ENCODE peak calls at places on chromosomes 7 and 10, in nine cellular contexts. One of them, this sample, is unnamed.
A peak's percentile ranks its signal among the peaks of the same experiment; 100 is the strongest.

GRCh38 chr7:151809156-151809863 is 67.6 kb downstream of the PRKAG2 start:
- DNase-seq in ovary: no peak
- DNase-seq in heart left ventricle: no peak
- DNase-seq in tibial nerve: no peak
- DNase-seq in IMR-90: no peak
- DNase-seq in transverse colon: no peak
- DNase-seq in esophagus squamous epithelium: no peak
- DNase-seq in A549: no peak
- DNase-seq in GM12878: no peak
- DNase-seq in this sample: no peak

GRCh38 chr7:158078161-158078910 is 509.3 kb downstream of the PTPRN2 start:
- DNase-seq in ovary: no peak
- DNase-seq in heart left ventricle: no peak
- DNase-seq in tibial nerve: no peak
- DNase-seq in IMR-90: no peak
- DNase-seq in transverse colon: no peak
- DNase-seq in esophagus squamous epithelium: no peak
- DNase-seq in A549: no peak
- DNase-seq in GM12878: no peak
- DNase-seq in this sample: no peak

GRCh38 chr7:39130740-39131538 is 153.2 kb downstream of the POU6F2 start:
- DNase-seq in ovary: no peak
- DNase-seq in heart left ventricle: no peak
- DNase-seq in tibial nerve: no peak
- DNase-seq in IMR-90: no peak
- DNase-seq in transverse colon: no peak
- DNase-seq in esophagus squamous epithelium: no peak
- DNase-seq in A549: no peak
- DNase-seq in GM12878: no peak
- DNase-seq in this sample: no peak

GRCh38 chr10:21195149-21195731 is 298.1 kb upstream of the NEBL start:
- DNase-seq in ovary: no peak
- DNase-seq in heart left ventricle: no peak
- DNase-seq in tibial nerve: no peak
- DNase-seq in IMR-90: no peak
- DNase-seq in transverse colon: peak; percentile 15
- DNase-seq in esophagus squamous epithelium: no peak
- DNase-seq in A549: peak; percentile 24
- DNase-seq in GM12878: no peak
- DNase-seq in this sample: no peak

GRCh38 chr10:59234814-59235429 is 58.5 kb downstream of the PHYHIPL start:
- DNase-seq in ovary: no peak
- DNase-seq in heart left ventricle: no peak
- DNase-seq in tibial nerve: peak; percentile 37
- DNase-seq in IMR-90: peak; percentile 58
- DNase-seq in transverse colon: peak; percentile 11
- DNase-seq in esophagus squamous epithelium: no peak
- DNase-seq in A549: peak; percentile 44
- DNase-seq in GM12878: no peak
- DNase-seq in this sample: no peak

GRCh38 chr10:78053201-78053868 is 19.7 kb downstream of the RPS24 start:
- DNase-seq in ovary: no peak
- DNase-seq in heart left ventricle: no peak
- DNase-seq in tibial nerve: no peak
- DNase-seq in IMR-90: peak; percentile 89
- DNase-seq in transverse colon: no peak
- DNase-seq in esophagus squamous epithelium: no peak
- DNase-seq in A549: no peak
- DNase-seq in GM12878: no peak
- DNase-seq in this sample: no peak

GRCh38 chr10:13201132-13201531 is 33.0 kb downstream of the UCMA start:
- DNase-seq in ovary: no peak
- DNase-seq in heart left ventricle: no peak
- DNase-seq in tibial nerve: no peak
- DNase-seq in IMR-90: peak; percentile 75
- DNase-seq in transverse colon: no peak
- DNase-seq in esophagus squamous epithelium: no peak
- DNase-seq in A549: no peak
- DNase-seq in GM12878: no peak
- DNase-seq in this sample: no peak

GRCh38 chr7:92588561-92588960 is 1.6 kb downstream of the FAM133B start:
- DNase-seq in ovary: no peak
- DNase-seq in heart left ventricle: no peak
- DNase-seq in tibial nerve: no peak
- DNase-seq in IMR-90: no peak
- DNase-seq in transverse colon: no peak
- DNase-seq in esophagus squamous epithelium: no peak
- DNase-seq in A549: peak; percentile 26
- DNase-seq in GM12878: no peak
- DNase-seq in this sample: no peak

GRCh38 chr7:79921976-79922375 is 212.7 kb upstream of the GNAI1 start:
- DNase-seq in ovary: no peak
- DNase-seq in heart left ventricle: no peak
- DNase-seq in tibial nerve: no peak
- DNase-seq in IMR-90: no peak
- DNase-seq in transverse colon: no peak
- DNase-seq in esophagus squamous epithelium: no peak
- DNase-seq in A549: no peak
- DNase-seq in GM12878: no peak
- DNase-seq in this sample: no peak

GRCh38 chr7:68663392-68663791 is 934.9 kb upstream of the AUTS2 start:
- DNase-seq in ovary: no peak
- DNase-seq in heart left ventricle: no peak
- DNase-seq in tibial nerve: no peak
- DNase-seq in IMR-90: no peak
- DNase-seq in transverse colon: no peak
- DNase-seq in esophagus squamous epithelium: no peak
- DNase-seq in A549: no peak
- DNase-seq in GM12878: no peak
- DNase-seq in this sample: no peak

GRCh38 chr10:50610364-50610763 is 13.4 kb downstream of the SGMS1 start:
- DNase-seq in ovary: peak; percentile 55
- DNase-seq in heart left ventricle: peak; percentile 78
- DNase-seq in tibial nerve: no peak
- DNase-seq in IMR-90: no peak
- DNase-seq in transverse colon: no peak
- DNase-seq in esophagus squamous epithelium: no peak
- DNase-seq in A549: no peak
- DNase-seq in GM12878: no peak
- DNase-seq in this sample: peak; percentile 51

GRCh38 chr10:71302874-71303568 is 16.0 kb upstream of the SLC29A3 start:
- DNase-seq in ovary: no peak
- DNase-seq in heart left ventricle: no peak
- DNase-seq in tibial nerve: peak; percentile 33
- DNase-seq in IMR-90: peak; percentile 61
- DNase-seq in transverse colon: no peak
- DNase-seq in esophagus squamous epithelium: no peak
- DNase-seq in A549: peak; percentile 73
- DNase-seq in GM12878: no peak
- DNase-seq in this sample: no peak

GRCh38 chr10:18984531-18984930 is 64.1 kb upstream of the MALRD1 start:
- DNase-seq in ovary: no peak
- DNase-seq in heart left ventricle: no peak
- DNase-seq in tibial nerve: no peak
- DNase-seq in IMR-90: peak; percentile 27
- DNase-seq in transverse colon: no peak
- DNase-seq in esophagus squamous epithelium: no peak
- DNase-seq in A549: no peak
- DNase-seq in GM12878: no peak
- DNase-seq in this sample: no peak

GRCh38 chr7:118214051-118214832 is 10.3 kb upstream of the ANKRD7 start:
- DNase-seq in ovary: peak; percentile 79
- DNase-seq in heart left ventricle: peak; percentile 76
- DNase-seq in tibial nerve: peak; percentile 42
- DNase-seq in IMR-90: peak; percentile 70
- DNase-seq in transverse colon: peak; percentile 62
- DNase-seq in esophagus squamous epithelium: peak; percentile 0
- DNase-seq in A549: peak; percentile 80
- DNase-seq in GM12878: peak; percentile 33
- DNase-seq in this sample: peak; percentile 66

GRCh38 chr7:140448781-140449180 is 30.5 kb downstream of the MKRN1 start:
- DNase-seq in ovary: no peak
- DNase-seq in heart left ventricle: no peak
- DNase-seq in tibial nerve: no peak
- DNase-seq in IMR-90: no peak
- DNase-seq in transverse colon: no peak
- DNase-seq in esophagus squamous epithelium: no peak
- DNase-seq in A549: no peak
- DNase-seq in GM12878: no peak
- DNase-seq in this sample: no peak

GRCh38 chr7:140446467-140446866 is 32.8 kb downstream of the MKRN1 start:
- DNase-seq in ovary: no peak
- DNase-seq in heart left ventricle: no peak
- DNase-seq in tibial nerve: no peak
- DNase-seq in IMR-90: no peak
- DNase-seq in transverse colon: no peak
- DNase-seq in esophagus squamous epithelium: no peak
- DNase-seq in A549: no peak
- DNase-seq in GM12878: no peak
- DNase-seq in this sample: no peak

GRCh38 chr7:140453273-140453672 is 26.0 kb downstream of the MKRN1 start:
- DNase-seq in ovary: no peak
- DNase-seq in heart left ventricle: no peak
- DNase-seq in tibial nerve: no peak
- DNase-seq in IMR-90: no peak
- DNase-seq in transverse colon: no peak
- DNase-seq in esophagus squamous epithelium: no peak
- DNase-seq in A549: no peak
- DNase-seq in GM12878: no peak
- DNase-seq in this sample: no peak

GRCh38 chr7:140451716-140452115 is 27.6 kb downstream of the MKRN1 start:
- DNase-seq in ovary: no peak
- DNase-seq in heart left ventricle: no peak
- DNase-seq in tibial nerve: no peak
- DNase-seq in IMR-90: no peak
- DNase-seq in transverse colon: no peak
- DNase-seq in esophagus squamous epithelium: no peak
- DNase-seq in A549: no peak
- DNase-seq in GM12878: no peak
- DNase-seq in this sample: no peak

DNA sequence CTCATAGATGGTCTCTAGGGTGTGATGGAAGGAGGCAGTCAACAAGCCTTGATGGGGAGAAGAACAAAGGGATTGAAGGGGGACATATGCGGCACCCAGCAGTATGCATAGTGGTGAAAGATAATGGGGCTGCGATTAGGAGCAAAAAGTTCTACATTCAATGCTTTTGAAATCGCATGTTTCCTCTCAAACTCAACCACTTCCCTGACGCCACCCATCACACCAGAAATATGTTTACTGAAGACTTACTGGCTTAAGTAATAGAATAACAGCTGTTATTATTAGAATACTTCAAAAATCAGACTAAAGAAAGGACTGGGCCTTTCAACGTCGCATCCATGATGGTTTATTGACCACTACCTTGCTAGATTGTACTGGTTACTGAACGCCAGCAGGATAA is 31.5 kb downstream of the MKRN1 start:
- DNase-seq in ovary: no peak
- DNase-seq in heart left ventricle: no peak
- DNase-seq in tibial nerve: no peak
- DNase-seq in IMR-90: no peak
- DNase-seq in transverse colon: no peak
- DNase-seq in esophagus squamous epithelium: no peak
- DNase-seq in A549: no peak
- DNase-seq in GM12878: no peak
- DNase-seq in this sample: no peak
- H3K27ac ChIP-seq in ovary: no peak overlapping the region
- H3K27ac ChIP-seq in heart left ventricle: no peak overlapping the region
- H3K27ac ChIP-seq in tibial nerve: no peak overlapping the region
- H3K27ac ChIP-seq in IMR-90: no peak overlapping the region
- H3K27ac ChIP-seq in transverse colon: no peak overlapping the region
- H3K27ac ChIP-seq in esophagus squamous epithelium: no peak overlapping the region
- H3K27ac ChIP-seq in A549: no peak overlapping the region
- H3K27ac ChIP-seq in GM12878: no peak overlapping the region
- H3K27ac ChIP-seq in this sample: no peak overlapping the region

GRCh38 chr10:70232859-70233108 is 445 bp downstream of the PPA1 start:
- DNase-seq in ovary: no peak
- DNase-seq in heart left ventricle: no peak
- DNase-seq in tibial nerve: no peak
- DNase-seq in IMR-90: no peak
- DNase-seq in transverse colon: no peak
- DNase-seq in esophagus squamous epithelium: no peak
- DNase-seq in A549: no peak
- DNase-seq in GM12878: no peak
- DNase-seq in this sample: no peak

GRCh38 chr10:70233109-70233938 is at the start of gene PPA1:
- DNase-seq in ovary: peak; percentile 98
- DNase-seq in heart left ventricle: peak; percentile 99
- DNase-seq in tibial nerve: peak; percentile 94
- DNase-seq in IMR-90: peak; percentile 91
- DNase-seq in transverse colon: peak; percentile 99
- DNase-seq in esophagus squamous epithelium: peak; percentile 85
- DNase-seq in A549: peak; percentile 96
- DNase-seq in GM12878: peak; percentile 80
- DNase-seq in this sample: peak; percentile 99

GRCh38 chr10:70233939-70234300 is 691 bp upstream of the PPA1 start:
- DNase-seq in ovary: no peak
- DNase-seq in heart left ventricle: no peak
- DNase-seq in tibial nerve: no peak
- DNase-seq in IMR-90: no peak
- DNase-seq in transverse colon: no peak
- DNase-seq in esophagus squamous epithelium: no peak
- DNase-seq in A549: no peak
- DNase-seq in GM12878: no peak
- DNase-seq in this sample: no peak

GRCh38 chr10:70234668-70235447 is 1.6 kb upstream of the PPA1 start:
- DNase-seq in ovary: peak; percentile 66
- DNase-seq in heart left ventricle: no peak
- DNase-seq in tibial nerve: peak; percentile 79
- DNase-seq in IMR-90: peak; percentile 84
- DNase-seq in transverse colon: no peak
- DNase-seq in esophagus squamous epithelium: no peak
- DNase-seq in A549: no peak
- DNase-seq in GM12878: no peak
- DNase-seq in this sample: peak; percentile 55

GRCh38 chr10:70232155-70232858 is 922 bp downstream of the PPA1 start:
- DNase-seq in ovary: peak; percentile 56
- DNase-seq in heart left ventricle: no peak
- DNase-seq in tibial nerve: peak; percentile 19
- DNase-seq in IMR-90: peak; percentile 60
- DNase-seq in transverse colon: peak; percentile 77
- DNase-seq in esophagus squamous epithelium: no peak
- DNase-seq in A549: peak; percentile 43
- DNase-seq in GM12878: no peak
- DNase-seq in this sample: peak; percentile 66
- TF ChIP-seq POLR2A in ovary: peak; percentile 35
- TF ChIP-seq POLR2A in heart left ventricle: no peak
- TF ChIP-seq POLR2A in tibial nerve: peak; percentile 25
- TF ChIP-seq POLR2A in IMR-90: peak; percentile 61
- TF ChIP-seq POLR2A in transverse colon: peak; percentile 82
- TF ChIP-seq POLR2A in esophagus squamous epithelium: no peak
- TF ChIP-seq POLR2A in A549: no peak
- TF ChIP-seq POLR2A in GM12878: no peak
- TF ChIP-seq POLR2A in this sample: peak; percentile 33

GRCh38 chr7:102284399-102284798 is 2.3 kb upstream of the SH2B2 start:
- DNase-seq in ovary: no peak
- DNase-seq in heart left ventricle: no peak
- DNase-seq in tibial nerve: no peak
- DNase-seq in IMR-90: no peak
- DNase-seq in transverse colon: peak; percentile 45
- DNase-seq in esophagus squamous epithelium: no peak
- DNase-seq in A549: no peak
- DNase-seq in GM12878: no peak
- DNase-seq in this sample: no peak
- H3K4me1 ChIP-seq in ovary: peaks cover 7% of the 10 kb centered on the region
- H3K4me1 ChIP-seq in heart left ventricle: peaks cover 24% of the 10 kb centered on the region
- H3K4me1 ChIP-seq in tibial nerve: no peaks in the 10 kb centered on the region
- H3K4me1 ChIP-seq in IMR-90: peaks cover 4% of the 10 kb centered on the region
- H3K4me1 ChIP-seq in transverse colon: peaks cover 13% of the 10 kb centered on the region
- H3K4me1 ChIP-seq in esophagus squamous epithelium: peaks cover 18% of the 10 kb centered on the region
- H3K4me1 ChIP-seq in A549: peaks cover 21% of the 10 kb centered on the region
- H3K4me1 ChIP-seq in GM12878: peaks cover 51% of the 10 kb centered on the region
- H3K4me1 ChIP-seq in this sample: peaks cover 24% of the 10 kb centered on the region

GRCh38 chr10:43689955-43690771 is 41.5 kb upstream of the ZNF32 start:
- DNase-seq in ovary: peak; percentile 90
- DNase-seq in heart left ventricle: peak; percentile 89
- DNase-seq in tibial nerve: peak; percentile 82
- DNase-seq in IMR-90: peak; percentile 72
- DNase-seq in transverse colon: peak; percentile 86
- DNase-seq in esophagus squamous epithelium: no peak
- DNase-seq in A549: peak; percentile 82
- DNase-seq in GM12878: no peak
- DNase-seq in this sample: peak; percentile 80
- H3K27ac ChIP-seq in ovary: peak overlapping the region; percentile 51
- H3K27ac ChIP-seq in heart left ventricle: peak overlapping the region; percentile 90
- H3K27ac ChIP-seq in tibial nerve: peak overlapping the region; percentile 82
- H3K27ac ChIP-seq in IMR-90: peak overlapping the region; percentile 76
- H3K27ac ChIP-seq in transverse colon: peak overlapping the region; percentile 73
- H3K27ac ChIP-seq in esophagus squamous epithelium: peak overlapping the region; percentile 80
- H3K27ac ChIP-seq in A549: peak overlapping the region; percentile 68
- H3K27ac ChIP-seq in GM12878: no peak overlapping the region
- H3K27ac ChIP-seq in this sample: no peak overlapping the region

This sample was measured in adrenal gland.